ENCODE peak calls at places on chromosome 14, in six cellular contexts. One of them, this sample, is unnamed.

GRCh38 chr14:63078606-63079005 is 33.3 kb upstream of the KCNH5 start:
- DNase-seq in neural progenitor cell: no peak
- DNase-seq in kidney glomerular epithelial cell: no peak
- DNase-seq in type B pancreatic cell: no peak
- DNase-seq in heart right ventricle: no peak
- DNase-seq in neuronal stem cell: no peak
- DNase-seq in this sample: no peak

GRCh38 chr14:92122351-92122677 is 545 bp downstream of the CPSF2 start:
- DNase-seq in neural progenitor cell: peak; percentile 69
- DNase-seq in kidney glomerular epithelial cell: no peak
- DNase-seq in type B pancreatic cell: no peak
- DNase-seq in heart right ventricle: no peak
- DNase-seq in neuronal stem cell: peak; percentile 37
- DNase-seq in this sample: peak; percentile 36

GRCh38 chr14:95597784-95598204 is 62.9 kb downstream of the GLRX5 start:
- DNase-seq in neural progenitor cell: peak; percentile 82
- DNase-seq in kidney glomerular epithelial cell: peak; percentile 46
- DNase-seq in type B pancreatic cell: no peak
- DNase-seq in heart right ventricle: no peak
- DNase-seq in neuronal stem cell: peak; percentile 57
- DNase-seq in this sample: no peak

GRCh38 chr14:87992349-87992719 is 648 bp downstream of the GALC start:
- DNase-seq in neural progenitor cell: peak; percentile 60
- DNase-seq in kidney glomerular epithelial cell: no peak
- DNase-seq in type B pancreatic cell: no peak
- DNase-seq in heart right ventricle: no peak
- DNase-seq in neuronal stem cell: no peak
- DNase-seq in this sample: no peak

GRCh38 chr14:60515696-60516284 is 6.8 kb downstream of the SIX6 start:
- DNase-seq in neural progenitor cell: peak; percentile 89
- DNase-seq in kidney glomerular epithelial cell: no peak
- DNase-seq in type B pancreatic cell: no peak
- DNase-seq in heart right ventricle: no peak
- DNase-seq in neuronal stem cell: peak; percentile 55
- DNase-seq in this sample: no peak

GRCh38 chr14:90355540-90356518 is 24.1 kb upstream of the NRDE2 start:
- DNase-seq in neural progenitor cell: peak; percentile 79
- DNase-seq in kidney glomerular epithelial cell: no peak
- DNase-seq in type B pancreatic cell: no peak
- DNase-seq in heart right ventricle: no peak
- DNase-seq in neuronal stem cell: no peak
- DNase-seq in this sample: no peak

GRCh38 chr14:34688470-34689206 is 25.8 kb downstream of the CFL2 start:
- DNase-seq in neural progenitor cell: no peak
- DNase-seq in kidney glomerular epithelial cell: no peak
- DNase-seq in type B pancreatic cell: no peak
- DNase-seq in heart right ventricle: no peak
- DNase-seq in neuronal stem cell: no peak
- DNase-seq in this sample: no peak

GRCh38 chr14:49505026-49505766 is 81.0 kb downstream of the RPS29 start:
- DNase-seq in neural progenitor cell: no peak
- DNase-seq in kidney glomerular epithelial cell: peak; percentile 87
- DNase-seq in type B pancreatic cell: no peak
- DNase-seq in heart right ventricle: no peak
- DNase-seq in neuronal stem cell: no peak
- DNase-seq in this sample: no peak

GRCh38 chr14:50225067-50225973 is 6.1 kb downstream of the SOS2 start:
- DNase-seq in neural progenitor cell: no peak
- DNase-seq in kidney glomerular epithelial cell: peak; percentile 87
- DNase-seq in type B pancreatic cell: no peak
- DNase-seq in heart right ventricle: peak; percentile 51
- DNase-seq in neuronal stem cell: no peak
- DNase-seq in this sample: peak; percentile 61

This sample was measured in lung microvascular endothelial cell.